ENCODE peak calls at places on chromosome 11, in four cellular contexts. Z, C, B and K are unnamed samples.

GRCh38 chr11:124115782-124116616 is 749 bp downstream of the VWA5A start:
- DNase-seq in B (no peak), Z (peak), C (no peak), K (no peak)

GRCh38 chr11:119173453-119173852 is 4.9 kb downstream of the NLRX1 start:
- DNase-seq in Z (no peak), B (no peak), C (no peak), K (no peak)

GRCh38 chr11:33040127-33040861 is 922 bp downstream of the TCP11L1 start:
- DNase-seq in C (no peak), B (no peak), Z (no peak), K (no peak)

GRCh38 chr11:106568632-106569031 is 449.6 kb downstream of the GUCY1A2 start:
- DNase-seq in C (no peak), Z (no peak), B (no peak), K (no peak)

GRCh38 chr11:1776331-1776851 is 12.7 kb upstream of the CTSD start:
- DNase-seq in B (no peak), C (no peak), Z (no peak), K (no peak)

GRCh38 chr11:82899191-82899820 is 924 bp downstream of the PRCP start:
- DNase-seq in C (no peak), Z (no peak), B (no peak), K (no peak)

GRCh38 chr11:67351275-67352005 is 1.9 kb downstream of the POLD4 start:
- DNase-seq in C (peak), B (no peak), Z (no peak), K (no peak)

GRCh38 chr11:116835042-116835772 is 2.2 kb downstream of the APOA1 start:
- DNase-seq in Z (no peak), C (no peak), B (no peak), K (no peak)

GRCh38 chr11:99932684-99933083 is 754.4 kb upstream of the ARHGAP42 start:
- DNase-seq in Z (no peak), C (no peak), B (no peak), K (no peak)

GRCh38 chr11:12472401-12473065 is 95.2 kb downstream of the PARVA start:
- DNase-seq in Z (no peak), C (no peak), B (no peak), K (no peak)

GRCh38 chr11:69093106-69093505 is 44.4 kb downstream of the TPCN2 start:
- DNase-seq in Z (no peak), B (no peak), C (no peak), K (no peak)

GRCh38 chr11:77127969-77128691 is at the start of gene MYO7A:
- DNase-seq in C (peak), Z (peak), B (no peak), K (no peak)

GRCh38 chr11:10397226-10397987 is 57.7 kb upstream of the AMPD3 start:
- DNase-seq in B (no peak), C (no peak), Z (no peak), K (no peak)

GRCh38 chr11:71133946-71134345 is 118.4 kb downstream of the SHANK2 start:
- DNase-seq in C (no peak), B (no peak), Z (no peak), K (no peak)

GRCh38 chr11:128247235-128247594 is 340.1 kb downstream of the ETS1 start:
- DNase-seq in Z (no peak), C (no peak), B (no peak), K (no peak)

GRCh38 chr11:31817054-31817620 is 6.0 kb upstream of the PAX6 start:
- DNase-seq in B (no peak), Z (no peak), C (no peak), K (no peak)

GRCh38 chr11:71173709-71174108 is 78.7 kb downstream of the SHANK2 start:
- DNase-seq in C (no peak), B (no peak), Z (no peak), K (no peak)

GRCh38 chr11:123628936-123629683 is 25.3 kb downstream of the SCN3B start:
- DNase-seq in C (peak), Z (no peak), B (no peak), K (no peak)

GRCh38 chr11:69587454-69588081 is 53.4 kb upstream of the CCND1 start:
- DNase-seq in C (no peak), Z (no peak), B (no peak), K (no peak)

GRCh38 chr11:27848423-27848822 is 148.2 kb upstream of the BDNF start:
- DNase-seq in C (peak), Z (no peak), B (no peak), K (no peak)

GRCh38 chr11:79062814-79063762 is 377.7 kb downstream of the TENM4 start:
- DNase-seq in B (no peak), C (no peak), Z (peak), K (no peak)

GRCh38 chr11:69423181-69423580 is 58.3 kb upstream of the LINC01488 start:
- DNase-seq in C (no peak), Z (no peak), B (no peak), K (no peak)

GRCh38 chr11:105156720-105157119 is 17.2 kb upstream of the CARD18 start:
- DNase-seq in C (no peak), B (no peak), Z (no peak), K (no peak)

GRCh38 chr11:122724520-122724919 is 69.0 kb downstream of the UBASH3B start:
- DNase-seq in Z (no peak), B (no peak), C (no peak), K (no peak)

GRCh38 chr11:68065841-68066240 is 27.0 kb downstream of the TCIRG1 start:
- DNase-seq in B (no peak), Z (no peak), C (no peak), K (no peak)

GRCh38 chr11:64546600-64546999 is 44.4 kb upstream of the SLC22A12 start:
- DNase-seq in Z (no peak), B (no peak), C (no peak), K (no peak)